ENCODE peak calls at places on chromosomes 7 and 10, in seven cellular contexts. One of them, this sample, is unnamed.

GRCh38 chr10:59830601-59831259 is 75.6 kb downstream of the CCDC6 start:
- DNase-seq in lower leg skin: no peak
- DNase-seq in right lobe of liver: no peak
- DNase-seq in HFF-Myc: peak; percentile 20
- DNase-seq in esophagus squamous epithelium: no peak
- DNase-seq in fibroblast of pulmonary artery: peak; percentile 80
- DNase-seq in left ventricle myocardium inferior: peak; percentile 26
- DNase-seq in this sample: no peak

GRCh38 chr7:16365952-16366351 is 55.4 kb downstream of the CRPPA start:
- DNase-seq in lower leg skin: no peak
- DNase-seq in esophagus squamous epithelium: no peak
- DNase-seq in HFF-Myc: no peak
- DNase-seq in left ventricle myocardium inferior: no peak
- DNase-seq in right lobe of liver: no peak
- DNase-seq in fibroblast of pulmonary artery: no peak
- DNase-seq in this sample: no peak

GRCh38 chr7:153389261-153389660 is 629.7 kb downstream of the ACTR3B start:
- DNase-seq in fibroblast of pulmonary artery: no peak
- DNase-seq in lower leg skin: no peak
- DNase-seq in left ventricle myocardium inferior: no peak
- DNase-seq in right lobe of liver: no peak
- DNase-seq in esophagus squamous epithelium: no peak
- DNase-seq in HFF-Myc: no peak
- DNase-seq in this sample: no peak

GRCh38 chr7:148735141-148735540 is 36.4 kb downstream of the CUL1 start:
- DNase-seq in right lobe of liver: no peak
- DNase-seq in fibroblast of pulmonary artery: no peak
- DNase-seq in lower leg skin: no peak
- DNase-seq in left ventricle myocardium inferior: no peak
- DNase-seq in esophagus squamous epithelium: no peak
- DNase-seq in HFF-Myc: no peak
- DNase-seq in this sample: no peak

GRCh38 chr7:25911738-25912607 is 240.0 kb upstream of the NFE2L3 start:
- DNase-seq in left ventricle myocardium inferior: no peak
- DNase-seq in lower leg skin: no peak
- DNase-seq in right lobe of liver: no peak
- DNase-seq in esophagus squamous epithelium: no peak
- DNase-seq in fibroblast of pulmonary artery: no peak
- DNase-seq in HFF-Myc: no peak
- DNase-seq in this sample: no peak

GRCh38 chr7:107715531-107715930 is 28.4 kb upstream of the CBLL1 start:
- DNase-seq in fibroblast of pulmonary artery: no peak
- DNase-seq in HFF-Myc: no peak
- DNase-seq in left ventricle myocardium inferior: no peak
- DNase-seq in lower leg skin: no peak
- DNase-seq in esophagus squamous epithelium: no peak
- DNase-seq in right lobe of liver: no peak
- DNase-seq in this sample: no peak

GRCh38 chr7:134778941-134779740 is at the start of gene CALD1:
- DNase-seq in left ventricle myocardium inferior: peak; percentile 74
- DNase-seq in HFF-Myc: peak; percentile 97
- DNase-seq in lower leg skin: peak; percentile 69
- DNase-seq in right lobe of liver: peak; percentile 41
- DNase-seq in esophagus squamous epithelium: no peak
- DNase-seq in fibroblast of pulmonary artery: peak; percentile 100
- DNase-seq in this sample: peak; percentile 96

GRCh38 chr7:17944720-17945119 is 4.4 kb upstream of the SNX13 start:
- DNase-seq in fibroblast of pulmonary artery: no peak
- DNase-seq in right lobe of liver: no peak
- DNase-seq in esophagus squamous epithelium: no peak
- DNase-seq in HFF-Myc: no peak
- DNase-seq in lower leg skin: no peak
- DNase-seq in left ventricle myocardium inferior: no peak
- DNase-seq in this sample: no peak

GRCh38 chr10:22875584-22875983 is 52.3 kb upstream of the ARMC3 start:
- DNase-seq in esophagus squamous epithelium: no peak
- DNase-seq in right lobe of liver: no peak
- DNase-seq in HFF-Myc: no peak
- DNase-seq in lower leg skin: no peak
- DNase-seq in fibroblast of pulmonary artery: no peak
- DNase-seq in left ventricle myocardium inferior: no peak
- DNase-seq in this sample: no peak

GRCh38 chr10:132520147-132520811 is 17.3 kb upstream of the INPP5A start:
- DNase-seq in left ventricle myocardium inferior: peak; percentile 36
- DNase-seq in lower leg skin: no peak
- DNase-seq in right lobe of liver: no peak
- DNase-seq in HFF-Myc: peak; percentile 58
- DNase-seq in esophagus squamous epithelium: no peak
- DNase-seq in fibroblast of pulmonary artery: peak; percentile 23
- DNase-seq in this sample: peak; percentile 90

GRCh38 chr10:21993360-21994001 is 10.0 kb downstream of the DNAJC1 start:
- DNase-seq in lower leg skin: no peak
- DNase-seq in esophagus squamous epithelium: no peak
- DNase-seq in HFF-Myc: no peak
- DNase-seq in left ventricle myocardium inferior: no peak
- DNase-seq in fibroblast of pulmonary artery: peak; percentile 61
- DNase-seq in right lobe of liver: no peak
- DNase-seq in this sample: no peak

GRCh38 chr7:73900286-73900685 is 39.3 kb downstream of the TMEM270 start:
- DNase-seq in HFF-Myc: no peak
- DNase-seq in esophagus squamous epithelium: no peak
- DNase-seq in right lobe of liver: no peak
- DNase-seq in lower leg skin: no peak
- DNase-seq in fibroblast of pulmonary artery: no peak
- DNase-seq in left ventricle myocardium inferior: no peak
- DNase-seq in this sample: no peak

GRCh38 chr10:19014034-19014433 is 34.6 kb upstream of the MALRD1 start:
- DNase-seq in esophagus squamous epithelium: no peak
- DNase-seq in left ventricle myocardium inferior: no peak
- DNase-seq in HFF-Myc: no peak
- DNase-seq in right lobe of liver: no peak
- DNase-seq in fibroblast of pulmonary artery: peak; percentile 56
- DNase-seq in lower leg skin: no peak
- DNase-seq in this sample: no peak

GRCh38 chr10:33284945-33285344 is 49.5 kb downstream of the NRP1 start:
- DNase-seq in lower leg skin: no peak
- DNase-seq in fibroblast of pulmonary artery: no peak
- DNase-seq in left ventricle myocardium inferior: no peak
- DNase-seq in HFF-Myc: no peak
- DNase-seq in right lobe of liver: no peak
- DNase-seq in esophagus squamous epithelium: no peak
- DNase-seq in this sample: no peak

GRCh38 chr10:11539191-11539868 is 72.1 kb downstream of the USP6NL start:
- DNase-seq in fibroblast of pulmonary artery: peak; percentile 66
- DNase-seq in HFF-Myc: no peak
- DNase-seq in left ventricle myocardium inferior: no peak
- DNase-seq in lower leg skin: no peak
- DNase-seq in esophagus squamous epithelium: no peak
- DNase-seq in right lobe of liver: no peak
- DNase-seq in this sample: no peak

GRCh38 chr10:84196083-84196482 is 1.7 kb downstream of the CDHR1 start:
- DNase-seq in esophagus squamous epithelium: no peak
- DNase-seq in lower leg skin: no peak
- DNase-seq in right lobe of liver: no peak
- DNase-seq in fibroblast of pulmonary artery: no peak
- DNase-seq in left ventricle myocardium inferior: no peak
- DNase-seq in HFF-Myc: no peak
- DNase-seq in this sample: peak; percentile 9

DNA sequence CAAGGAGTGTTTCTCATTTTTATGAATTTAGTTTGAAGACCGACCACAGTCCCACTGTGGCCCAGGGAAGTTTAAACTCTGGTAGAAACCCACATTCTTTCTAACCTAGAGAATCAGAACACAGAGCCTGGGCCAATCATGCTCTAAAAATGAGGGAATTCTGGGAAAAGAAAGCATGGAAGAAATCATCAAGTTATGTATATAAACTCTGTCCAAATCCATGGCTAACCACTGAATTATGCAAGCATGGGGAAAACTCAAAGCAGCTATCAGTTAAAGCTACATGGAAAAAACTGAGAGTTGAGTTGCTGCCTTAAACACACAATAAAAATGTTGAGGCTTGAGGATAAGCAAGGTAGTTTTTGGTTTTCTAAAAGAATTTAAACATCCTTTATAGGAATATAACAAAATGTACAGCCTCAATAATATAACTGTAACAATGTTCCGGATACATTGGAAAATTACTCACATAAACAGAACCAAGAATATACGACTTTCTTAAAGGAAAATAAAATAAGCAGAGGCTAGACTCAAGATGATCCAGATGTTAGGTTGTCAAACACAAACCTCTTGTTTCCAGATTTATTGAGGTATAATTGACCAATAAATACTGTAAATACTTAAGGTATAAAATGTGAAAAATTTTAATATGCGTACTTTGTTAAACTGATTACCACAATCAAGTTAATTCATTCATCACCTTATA is 311.2 kb upstream of the GNAI1 start:
- DNase-seq in HFF-Myc: no peak
- DNase-seq in fibroblast of pulmonary artery: peak; percentile 33
- DNase-seq in right lobe of liver: no peak
- DNase-seq in left ventricle myocardium inferior: no peak
- DNase-seq in lower leg skin: no peak
- DNase-seq in esophagus squamous epithelium: no peak
- DNase-seq in this sample: no peak
- TF ChIP-seq CTCF in HFF-Myc: no peak
- TF ChIP-seq CTCF in fibroblast of pulmonary artery: no peak
- TF ChIP-seq CTCF in right lobe of liver: no peak
- TF ChIP-seq CTCF in left ventricle myocardium inferior: no peak
- TF ChIP-seq CTCF in lower leg skin: no peak
- TF ChIP-seq CTCF in esophagus squamous epithelium: no peak
- TF ChIP-seq CTCF in this sample: no peak

DNA sequence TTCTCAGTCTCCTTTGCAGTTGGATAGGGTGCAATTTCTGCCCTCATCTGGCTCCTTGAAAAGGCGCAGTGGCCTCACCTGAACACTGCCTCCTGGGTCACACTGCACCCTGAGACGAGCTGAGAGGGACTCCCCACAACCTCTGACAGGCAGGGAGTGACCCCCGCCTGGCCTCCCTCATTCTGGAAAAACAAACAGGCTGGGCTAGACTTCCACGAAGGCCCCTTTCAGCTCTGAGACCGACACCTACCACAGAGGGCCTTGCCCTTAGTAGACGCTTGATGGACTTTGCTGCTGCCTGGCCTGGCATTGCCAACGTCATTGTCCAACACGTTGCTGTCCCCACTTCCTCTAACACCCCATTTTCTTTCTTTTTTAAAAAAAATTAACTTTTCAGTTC is 8.6 kb downstream of the FAM241B start:
- DNase-seq in esophagus squamous epithelium: no peak
- DNase-seq in lower leg skin: no peak
- DNase-seq in fibroblast of pulmonary artery: no peak
- DNase-seq in HFF-Myc: no peak
- DNase-seq in left ventricle myocardium inferior: no peak
- DNase-seq in right lobe of liver: no peak
- DNase-seq in this sample: peak; percentile 12
- TF ChIP-seq CTCF in esophagus squamous epithelium: no peak
- TF ChIP-seq CTCF in lower leg skin: no peak
- TF ChIP-seq CTCF in fibroblast of pulmonary artery: no peak
- TF ChIP-seq CTCF in HFF-Myc: no peak
- TF ChIP-seq CTCF in left ventricle myocardium inferior: no peak
- TF ChIP-seq CTCF in right lobe of liver: no peak
- TF ChIP-seq CTCF in this sample: no peak

DNA sequence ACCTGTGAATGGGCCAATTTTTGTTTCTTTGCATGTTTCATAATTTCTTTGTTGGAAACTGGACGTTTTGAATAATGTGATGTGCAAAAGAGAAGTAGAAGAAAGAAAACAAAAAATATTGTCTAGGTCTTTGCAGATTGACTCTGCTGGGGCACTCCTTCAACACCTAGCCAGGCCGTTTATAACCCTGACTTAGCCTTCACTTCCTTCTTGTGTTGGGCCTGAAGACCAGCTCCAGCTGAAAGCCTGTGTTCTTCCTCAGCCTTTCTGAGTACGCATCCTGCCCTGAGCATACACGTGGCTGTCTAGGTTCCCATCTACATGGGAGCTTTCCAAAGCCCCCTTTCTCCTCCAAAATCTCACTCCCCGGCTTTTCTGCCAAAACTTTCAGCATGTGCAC is 41.9 kb downstream of the LMTK2 start:
- DNase-seq in esophagus squamous epithelium: no peak
- DNase-seq in HFF-Myc: no peak
- DNase-seq in left ventricle myocardium inferior: no peak
- DNase-seq in lower leg skin: no peak
- DNase-seq in right lobe of liver: no peak
- DNase-seq in fibroblast of pulmonary artery: no peak
- DNase-seq in this sample: no peak
- TF ChIP-seq CTCF in esophagus squamous epithelium: no peak
- TF ChIP-seq CTCF in HFF-Myc: no peak
- TF ChIP-seq CTCF in left ventricle myocardium inferior: no peak
- TF ChIP-seq CTCF in lower leg skin: no peak
- TF ChIP-seq CTCF in right lobe of liver: no peak
- TF ChIP-seq CTCF in fibroblast of pulmonary artery: no peak
- TF ChIP-seq CTCF in this sample: no peak

GRCh38 chr7:151864561-151864960 is 12.4 kb downstream of the PRKAG2 start:
- DNase-seq in HFF-Myc: no peak
- DNase-seq in lower leg skin: no peak
- DNase-seq in right lobe of liver: peak; percentile 7
- DNase-seq in esophagus squamous epithelium: no peak
- DNase-seq in fibroblast of pulmonary artery: no peak
- DNase-seq in left ventricle myocardium inferior: no peak
- DNase-seq in this sample: no peak

GRCh38 chr7:151864081-151864480 is 12.8 kb downstream of the PRKAG2 start:
- DNase-seq in HFF-Myc: no peak
- DNase-seq in left ventricle myocardium inferior: no peak
- DNase-seq in fibroblast of pulmonary artery: no peak
- DNase-seq in esophagus squamous epithelium: no peak
- DNase-seq in lower leg skin: no peak
- DNase-seq in right lobe of liver: peak; percentile 61
- DNase-seq in this sample: no peak

GRCh38 chr7:151862606-151863381 is 14.1 kb downstream of the PRKAG2 start:
- DNase-seq in HFF-Myc: no peak
- DNase-seq in fibroblast of pulmonary artery: no peak
- DNase-seq in right lobe of liver: no peak
- DNase-seq in left ventricle myocardium inferior: no peak
- DNase-seq in esophagus squamous epithelium: no peak
- DNase-seq in lower leg skin: no peak
- DNase-seq in this sample: no peak

GRCh38 chr7:151865070-151865670 is 11.7 kb downstream of the PRKAG2 start:
- DNase-seq in fibroblast of pulmonary artery: no peak
- DNase-seq in right lobe of liver: peak; percentile 63
- DNase-seq in esophagus squamous epithelium: no peak
- DNase-seq in left ventricle myocardium inferior: no peak
- DNase-seq in HFF-Myc: no peak
- DNase-seq in lower leg skin: no peak
- DNase-seq in this sample: no peak

DNA sequence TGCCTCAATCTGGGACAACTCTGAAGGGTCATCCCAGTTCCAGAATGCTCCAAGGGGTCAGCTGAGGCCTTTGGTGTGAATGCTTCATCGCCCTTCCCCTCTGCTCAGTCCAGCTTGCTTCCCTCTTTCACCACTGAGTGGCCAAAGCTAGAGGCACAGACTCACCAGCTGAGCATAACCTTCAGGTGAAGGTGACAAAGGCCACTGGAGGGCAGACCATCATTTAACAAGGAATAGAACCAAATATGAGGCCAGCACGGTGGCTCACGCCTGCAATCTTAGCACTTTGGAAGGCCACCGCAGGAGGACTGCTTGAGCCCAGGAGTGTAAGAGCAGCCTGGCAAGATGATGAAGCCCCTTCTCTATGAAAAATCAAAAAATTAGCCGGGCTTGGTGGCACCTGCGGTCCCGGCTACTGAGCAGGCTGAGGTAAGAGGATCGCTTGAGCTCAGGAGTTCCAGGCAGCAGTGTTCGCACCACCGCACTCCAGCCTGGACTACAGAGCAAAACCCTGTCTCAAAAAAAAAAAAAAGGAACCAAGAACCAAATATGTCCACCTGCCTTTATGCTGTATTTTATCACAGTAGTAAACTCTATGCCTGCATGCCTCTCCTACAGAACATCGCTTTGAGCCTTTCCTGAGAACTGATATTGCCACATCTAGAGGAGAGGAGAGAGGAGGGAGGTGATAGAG is 13.4 kb downstream of the PRKAG2 start:
- DNase-seq in lower leg skin: no peak
- DNase-seq in left ventricle myocardium inferior: no peak
- DNase-seq in right lobe of liver: no peak
- DNase-seq in fibroblast of pulmonary artery: no peak
- DNase-seq in esophagus squamous epithelium: no peak
- DNase-seq in HFF-Myc: no peak
- DNase-seq in this sample: no peak
- TF ChIP-seq CTCF in lower leg skin: no peak
- TF ChIP-seq CTCF in left ventricle myocardium inferior: peak; percentile 11
- TF ChIP-seq CTCF in right lobe of liver: peak; percentile 30
- TF ChIP-seq CTCF in fibroblast of pulmonary artery: no peak
- TF ChIP-seq CTCF in esophagus squamous epithelium: no peak
- TF ChIP-seq CTCF in HFF-Myc: no peak
- TF ChIP-seq CTCF in this sample: no peak